ENCODE peak calls at places on chromosomes 11 and 22, in five cellular contexts. One of them, this sample, is unnamed.

GRCh38 chr11:121452609-121453150 is at the start of gene SORL1-AS1:
- DNase-seq in HTR-8/SVneo: peak
- DNase-seq in NCI-H446: no peak
- DNase-seq in stimulated activated naive CD4-positive, alpha-beta T cell: peak
- DNase-seq in foreskin keratinocyte: no peak
- DNase-seq in this sample: no peak

GRCh38 chr11:133762538-133762937 is 82.8 kb downstream of the SPATA19 start:
- DNase-seq in NCI-H446: no peak
- DNase-seq in foreskin keratinocyte: no peak
- DNase-seq in stimulated activated naive CD4-positive, alpha-beta T cell: no peak
- DNase-seq in HTR-8/SVneo: no peak
- DNase-seq in this sample: no peak

GRCh38 chr11:19218801-19219460 is 17.1 kb upstream of the CSRP3 start:
- DNase-seq in stimulated activated naive CD4-positive, alpha-beta T cell: no peak
- DNase-seq in NCI-H446: peak
- DNase-seq in HTR-8/SVneo: no peak
- DNase-seq in foreskin keratinocyte: no peak
- DNase-seq in this sample: no peak

GRCh38 chr22:17552737-17553136 is 10.6 kb upstream of the SLC25A18 start:
- DNase-seq in HTR-8/SVneo: no peak
- DNase-seq in foreskin keratinocyte: no peak
- DNase-seq in stimulated activated naive CD4-positive, alpha-beta T cell: no peak
- DNase-seq in NCI-H446: no peak
- DNase-seq in this sample: no peak

GRCh38 chr11:118607401-118608267 is at the start of gene PHLDB1:
- DNase-seq in HTR-8/SVneo: peak
- DNase-seq in NCI-H446: no peak
- DNase-seq in foreskin keratinocyte: no peak
- DNase-seq in stimulated activated naive CD4-positive, alpha-beta T cell: peak
- DNase-seq in this sample: peak

GRCh38 chr11:45383229-45383628 is 97.1 kb upstream of the SYT13 start:
- DNase-seq in stimulated activated naive CD4-positive, alpha-beta T cell: no peak
- DNase-seq in foreskin keratinocyte: no peak
- DNase-seq in NCI-H446: no peak
- DNase-seq in HTR-8/SVneo: peak
- DNase-seq in this sample: no peak

GRCh38 chr11:65003282-65003681 is 6.5 kb upstream of the BATF2 start:
- DNase-seq in foreskin keratinocyte: no peak
- DNase-seq in NCI-H446: no peak
- DNase-seq in HTR-8/SVneo: no peak
- DNase-seq in stimulated activated naive CD4-positive, alpha-beta T cell: no peak
- DNase-seq in this sample: no peak

GRCh38 chr22:39593061-39593930 is 22.7 kb downstream of the CACNA1I start:
- DNase-seq in NCI-H446: peak
- DNase-seq in HTR-8/SVneo: no peak
- DNase-seq in stimulated activated naive CD4-positive, alpha-beta T cell: no peak
- DNase-seq in foreskin keratinocyte: no peak
- DNase-seq in this sample: no peak

GRCh38 chr11:59188954-59189353 is 17.0 kb downstream of the DTX4 start:
- DNase-seq in NCI-H446: no peak
- DNase-seq in foreskin keratinocyte: no peak
- DNase-seq in stimulated activated naive CD4-positive, alpha-beta T cell: no peak
- DNase-seq in HTR-8/SVneo: no peak
- DNase-seq in this sample: no peak

GRCh38 chr11:97525273-97525672 is 1135.5 kb downstream of the JRKL start:
- DNase-seq in foreskin keratinocyte: no peak
- DNase-seq in NCI-H446: no peak
- DNase-seq in HTR-8/SVneo: no peak
- DNase-seq in stimulated activated naive CD4-positive, alpha-beta T cell: no peak
- DNase-seq in this sample: no peak

GRCh38 chr11:55054723-55055122 is 207.2 kb upstream of the TRIM48 start:
- DNase-seq in NCI-H446: no peak
- DNase-seq in HTR-8/SVneo: no peak
- DNase-seq in foreskin keratinocyte: no peak
- DNase-seq in stimulated activated naive CD4-positive, alpha-beta T cell: no peak
- DNase-seq in this sample: no peak

GRCh38 chr11:43947815-43948214 is 5.4 kb downstream of the C11orf96 start:
- DNase-seq in stimulated activated naive CD4-positive, alpha-beta T cell: no peak
- DNase-seq in HTR-8/SVneo: no peak
- DNase-seq in foreskin keratinocyte: no peak
- DNase-seq in NCI-H446: no peak
- DNase-seq in this sample: no peak

GRCh38 chr11:120773501-120774031 is 250.3 kb upstream of the TBCEL start:
- DNase-seq in HTR-8/SVneo: no peak
- DNase-seq in foreskin keratinocyte: no peak
- DNase-seq in stimulated activated naive CD4-positive, alpha-beta T cell: no peak
- DNase-seq in NCI-H446: no peak
- DNase-seq in this sample: peak

GRCh38 chr11:69615545-69616278 is 25.2 kb upstream of the CCND1 start:
- DNase-seq in HTR-8/SVneo: no peak
- DNase-seq in stimulated activated naive CD4-positive, alpha-beta T cell: no peak
- DNase-seq in foreskin keratinocyte: no peak
- DNase-seq in NCI-H446: no peak
- DNase-seq in this sample: no peak

GRCh38 chr22:49997221-49997599 is 15.4 kb downstream of the IL17REL start:
- DNase-seq in HTR-8/SVneo: no peak
- DNase-seq in foreskin keratinocyte: no peak
- DNase-seq in NCI-H446: no peak
- DNase-seq in stimulated activated naive CD4-positive, alpha-beta T cell: no peak
- DNase-seq in this sample: no peak

GRCh38 chr11:66625752-66626149 is 9.3 kb downstream of the RBM14 start:
- DNase-seq in NCI-H446: no peak
- DNase-seq in HTR-8/SVneo: no peak
- DNase-seq in stimulated activated naive CD4-positive, alpha-beta T cell: no peak
- DNase-seq in foreskin keratinocyte: no peak
- DNase-seq in this sample: no peak

GRCh38 chr11:123754101-123754568 is at the start of gene OR6X1:
- DNase-seq in foreskin keratinocyte: no peak
- DNase-seq in stimulated activated naive CD4-positive, alpha-beta T cell: no peak
- DNase-seq in HTR-8/SVneo: no peak
- DNase-seq in NCI-H446: no peak
- DNase-seq in this sample: no peak

GRCh38 chr11:57881647-57882046 is 120.0 kb downstream of the CTNND1 start:
- DNase-seq in foreskin keratinocyte: no peak
- DNase-seq in HTR-8/SVneo: no peak
- DNase-seq in stimulated activated naive CD4-positive, alpha-beta T cell: no peak
- DNase-seq in NCI-H446: no peak
- DNase-seq in this sample: no peak

GRCh38 chr11:7971846-7972245 is 6.6 kb upstream of the NLRP10 start:
- DNase-seq in HTR-8/SVneo: no peak
- DNase-seq in stimulated activated naive CD4-positive, alpha-beta T cell: no peak
- DNase-seq in foreskin keratinocyte: no peak
- DNase-seq in NCI-H446: no peak
- DNase-seq in this sample: no peak

GRCh38 chr11:85977751-85978160 is 91.1 kb downstream of the PICALM start:
- DNase-seq in stimulated activated naive CD4-positive, alpha-beta T cell: no peak
- DNase-seq in NCI-H446: no peak
- DNase-seq in foreskin keratinocyte: no peak
- DNase-seq in HTR-8/SVneo: no peak
- DNase-seq in this sample: no peak

GRCh38 chr11:42473116-42473515 is 838.7 kb upstream of the API5 start:
- DNase-seq in HTR-8/SVneo: no peak
- DNase-seq in NCI-H446: no peak
- DNase-seq in foreskin keratinocyte: peak
- DNase-seq in stimulated activated naive CD4-positive, alpha-beta T cell: no peak
- DNase-seq in this sample: no peak

GRCh38 chr22:37419916-37420655 is 7.2 kb downstream of the ELFN2 start:
- DNase-seq in stimulated activated naive CD4-positive, alpha-beta T cell: no peak
- DNase-seq in HTR-8/SVneo: no peak
- DNase-seq in NCI-H446: no peak
- DNase-seq in foreskin keratinocyte: no peak
- DNase-seq in this sample: no peak

GRCh38 chr11:78109011-78109685 is 29.5 kb upstream of the NDUFC2 start:
- DNase-seq in HTR-8/SVneo: no peak
- DNase-seq in foreskin keratinocyte: no peak
- DNase-seq in stimulated activated naive CD4-positive, alpha-beta T cell: no peak
- DNase-seq in NCI-H446: peak
- DNase-seq in this sample: no peak

This sample was measured in GM06990.